ENCODE peak calls at places on chromosomes 2 and 18, in four cellular contexts. L is stomach; O is hepatocyte; W is naive thymus-derived CD4-positive, alpha-beta T cell. N is an unnamed sample. For H3K4me1, the result is how much of the 10 kb centered on the place peaks cover.

GRCh38 chr2:176501652-176502051 is 232.4 kb downstream of the MTX2 start:
- DNase-seq in W (no peak), O (no peak), L (no peak), N (no peak)

GRCh38 chr2:74525717-74526648 is at the start of gene DQX1:
- DNase-seq in O (peak), L (no peak), W (no peak), N (no peak)

GRCh38 chr2:127193164-127193947 is 26.7 kb downstream of the CYP27C1 start:
- DNase-seq in W (no peak), L (no peak), O (no peak), N (no peak)

GRCh38 chr2:60072609-60073008 is 480.8 kb downstream of the BCL11A start:
- DNase-seq in L (no peak), W (no peak), O (no peak), N (no peak)

GRCh38 chr2:195419033-195419432 is 238.0 kb upstream of the SLC39A10 start:
- DNase-seq in W (no peak), L (no peak), O (no peak), N (no peak)

GRCh38 chr2:120820885-120821279 is 85.2 kb downstream of the GLI2 start:
- DNase-seq in W (no peak), L (no peak), O (peak), N (no peak)

GRCh38 chr18:41436772-41437171 is 518.3 kb upstream of the PIK3C3 start:
- DNase-seq in L (no peak), W (no peak), O (no peak), N (no peak)

GRCh38 chr2:112493858-112494648 is 12.1 kb downstream of the TTL start:
- DNase-seq in L (no peak), O (peak), W (no peak), N (no peak)

GRCh38 chr18:60372598-60372997 is at the start of gene MC4R:
- DNase-seq in L (no peak), W (no peak), O (peak), N (no peak)

GRCh38 chr2:99670768-99671734 is 181.2 kb upstream of the REV1 start:
- DNase-seq in W (no peak), O (no peak), L (no peak), N (no peak)

GRCh38 chr2:16662440-16662839 is 3.2 kb downstream of the CYRIA start:
- DNase-seq in W (no peak), O (no peak), L (no peak), N (no peak)
- H3K4me1 ChIP-seq in W (under half), O (under half), L (under half), N (under half)

GRCh38 chr2:152396763-152397162 is 61.8 kb downstream of the FMNL2 start:
- DNase-seq in W (no peak), O (no peak), L (no peak), N (no peak)

GRCh38 chr2:152393377-152393776 is 58.4 kb downstream of the FMNL2 start:
- DNase-seq in O (no peak), L (no peak), W (no peak), N (no peak)

GRCh38 chr2:152399003-152399402 is 64.0 kb downstream of the FMNL2 start:
- DNase-seq in O (no peak), W (no peak), L (no peak), N (no peak)

GRCh38 chr2:152395132-152396024 is 60.4 kb downstream of the FMNL2 start:
- DNase-seq in L (no peak), W (no peak), O (no peak), N (no peak)

GRCh38 chr2:152396051-152396511 is 61.1 kb downstream of the FMNL2 start:
- DNase-seq in L (no peak), O (no peak), W (no peak), N (no peak)
- H3K27ac ChIP-seq in L (peak), O (no peak), W (no peak), N (no peak)

GRCh38 chr2:27412419-27413152 is 3.2 kb upstream of the PPM1G start:
- DNase-seq in W (no peak), L (no peak), O (no peak), N (no peak)

GRCh38 chr2:27409321-27410073 is at the start of gene PPM1G:
- DNase-seq in L (peak), W (peak), O (peak), N (peak)

GRCh38 chr2:27407798-27408491 is 1.4 kb downstream of the PPM1G start:
- DNase-seq in W (no peak), L (no peak), O (peak), N (no peak)

GRCh38 chr2:27408601-27409320 is 630 bp downstream of the PPM1G start:
- DNase-seq in W (no peak), O (no peak), L (no peak), N (no peak)
- H3K4me3 ChIP-seq in W (peak), O (peak), L (peak), N (peak)

GRCh38 chr2:106192752-106193490 is 1.2 kb downstream of the UXS1 start:
- DNase-seq in W (no peak), L (no peak), O (peak), N (peak)

GRCh38 chr2:106193977-106194778 is at the start of gene UXS1:
- DNase-seq in L (peak), O (peak), W (peak), N (peak)

GRCh38 chr2:106191511-106192016 is 2.5 kb downstream of the UXS1 start:
- DNase-seq in W (no peak), L (no peak), O (no peak), N (no peak)

GRCh38 chr2:106195456-106195855 is 1.4 kb upstream of the UXS1 start:
- DNase-seq in O (no peak), W (no peak), L (no peak), N (no peak)

GRCh38 chr2:106193491-106193976 is 567 bp downstream of the UXS1 start:
- DNase-seq in O (peak), W (peak), L (peak), N (no peak)
- H3K4me1 ChIP-seq in O (under half), W (under half), L (under half), N (under half)

GRCh38 chr2:237864940-237865622 is 5.7 kb downstream of the RAMP1 start:
- DNase-seq in W (no peak), O (peak), L (no peak), N (no peak)
- H3K27ac ChIP-seq in W (no peak), O (peak), L (peak), N (no peak)

DNA sequence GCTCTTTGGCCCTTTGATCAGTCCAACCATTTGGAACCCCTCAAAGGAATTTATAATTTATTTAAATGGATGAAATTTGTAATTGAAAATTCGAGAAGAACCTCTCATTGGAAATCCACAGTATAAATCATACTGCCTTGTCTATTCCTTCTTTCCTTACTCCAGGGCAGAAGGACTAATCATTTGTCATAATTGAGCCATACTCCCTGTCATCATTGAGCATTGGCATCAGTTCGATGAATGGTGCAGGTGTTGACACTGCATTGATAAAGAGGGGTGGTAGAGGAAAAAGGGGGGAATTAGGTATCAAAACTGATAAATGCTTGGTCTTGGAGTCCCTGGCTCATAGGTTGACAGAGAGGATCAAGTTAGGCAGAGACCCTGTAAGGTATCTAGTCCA is 2.0 kb downstream of the VSNL1 start:
- DNase-seq in W (no peak), O (no peak), L (no peak), N (no peak)
- H3K4me3 ChIP-seq in W (no peak), O (no peak), L (no peak), N (no peak)

DNA sequence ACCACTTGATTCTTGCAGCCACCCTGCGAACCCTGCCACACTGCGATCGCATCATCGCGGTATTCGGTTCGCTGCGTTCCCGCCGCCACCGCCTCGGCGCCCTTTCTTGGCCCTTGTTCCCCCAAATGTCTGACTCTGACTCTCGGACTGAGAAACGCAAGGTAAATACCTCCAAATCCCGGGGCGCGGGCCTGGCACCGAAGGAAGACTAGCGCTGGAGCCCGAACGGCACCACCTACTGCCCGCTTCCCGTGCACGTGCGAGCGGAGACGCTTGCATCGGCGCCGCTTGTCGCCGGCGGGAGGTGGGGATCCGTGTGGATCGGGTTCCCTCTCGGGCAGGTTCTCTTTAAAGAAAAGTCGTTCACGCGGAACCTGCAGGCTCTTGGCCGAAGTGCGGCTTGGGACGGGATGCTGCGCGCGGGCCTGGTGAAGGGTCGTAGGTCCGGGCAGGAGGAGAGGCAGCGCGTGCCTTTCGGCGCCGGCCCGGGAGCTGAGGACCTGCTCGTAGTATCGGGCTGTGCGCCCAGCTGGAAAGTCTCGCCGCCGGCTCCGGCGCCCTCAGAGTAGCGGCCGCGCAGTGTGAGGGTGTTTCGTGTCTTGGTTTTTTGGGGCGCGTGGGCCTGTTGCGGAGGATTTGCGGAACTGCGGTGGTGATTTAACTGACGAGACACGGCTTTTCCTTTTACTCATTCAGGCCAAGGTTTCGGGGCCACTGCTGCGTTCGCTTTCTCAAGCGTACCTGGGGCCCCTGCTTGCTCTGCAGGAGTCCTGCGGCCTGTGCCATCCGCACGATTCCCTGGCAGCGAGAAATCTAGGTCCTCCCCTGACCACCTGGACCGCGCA is 536 bp downstream of the BCL2L11 start:
- DNase-seq in L (peak), W (peak), O (peak), N (peak)
- H3K4me1 ChIP-seq in L (half or more), W (under half), O (under half), N (half or more)

GRCh38 chr2:101699939-101700442 is 2.5 kb downstream of the MAP4K4 start:
- DNase-seq in O (no peak), L (no peak), W (no peak), N (no peak)
- H3K27ac ChIP-seq in O (peak), L (peak), W (peak), N (peak)

DNA sequence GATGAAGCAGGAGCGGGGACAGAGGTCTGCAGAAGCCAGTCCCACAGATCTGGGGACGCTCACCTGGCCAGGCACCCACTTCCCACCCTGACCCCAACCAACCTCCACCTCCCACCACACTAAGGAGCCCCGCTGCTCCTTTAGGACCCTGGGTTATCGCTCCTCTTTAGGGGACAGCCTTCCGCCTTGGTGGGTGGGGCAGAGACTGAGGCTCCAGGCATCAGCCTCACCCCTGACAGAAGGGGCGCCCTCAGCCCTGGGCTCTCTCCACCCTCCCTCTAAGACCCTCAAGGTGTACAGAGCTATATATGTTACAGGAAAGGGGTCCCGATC is 33.5 kb upstream of the SLC66A3 start:
- DNase-seq in L (no peak), O (no peak), W (no peak), N (no peak)
- H3K4me3 ChIP-seq in L (no peak), O (no peak), W (no peak), N (no peak)